ENCODE peak calls at places on chromosome 16, in nine cellular contexts. K is stimulated activated CD8-positive, alpha-beta memory T cell treated with anti-CD3 and anti-CD28 coated beads, Interleukin-4, amount 100 ng/mL, for 1 hour; Q is activated CD8-positive, alpha-beta memory T cell treated with anti-CD3 and anti-CD28 coated beads for 48 hours; U is aorta; H is NCI-H345; L is tibial nerve; J is germinal center; C is activated effector memory CD4-positive, alpha-beta T cell treated with anti-CD3 and anti-CD28 coated beads, Interleukin-2, amount 50 U/mL, for 16 hours; O is psoas muscle. W is an unnamed sample.

GRCh38 chr16:88883946-88884345 is 17.5 kb upstream of the PABPN1L start:
- DNase-seq in K (no peak), Q (no peak), U (no peak), H (no peak), L (no peak), J (no peak), C (no peak), O (peak; percentile 66), W (no peak)

GRCh38 chr16:48612621-48613020 is 2.6 kb upstream of the N4BP1 start:
- DNase-seq in K (no peak), Q (no peak), U (no peak), H (no peak), L (no peak), J (no peak), C (no peak), O (no peak), W (no peak)

GRCh38 chr16:11316331-11317015 is 28.8 kb upstream of the RMI2 start:
- DNase-seq in K (no peak), Q (no peak), U (no peak), H (no peak), L (no peak), J (no peak), C (no peak), O (no peak), W (no peak)

GRCh38 chr16:84599528-84600202 is 18.2 kb downstream of the COTL1 start:
- DNase-seq in K (no peak), Q (no peak), U (peak; percentile 84), H (peak; percentile 18), L (peak; percentile 56), J (peak; percentile 49), C (peak; percentile 87), O (peak; percentile 60), W (no peak)

GRCh38 chr16:3059041-3059722 is 6.3 kb upstream of the IL32 start:
- DNase-seq in K (peak; percentile 71), Q (peak; percentile 70), U (peak; percentile 96), H (peak; percentile 84), L (peak; percentile 42), J (peak; percentile 92), C (peak; percentile 95), O (peak; percentile 90), W (peak; percentile 24)

GRCh38 chr16:55711959-55712876 is 56.4 kb downstream of the SLC6A2 start:
- DNase-seq in K (peak; percentile 21), Q (peak; percentile 39), U (peak; percentile 85), H (peak; percentile 26), L (peak; percentile 84), J (peak; percentile 62), C (peak; percentile 82), O (peak; percentile 51), W (no peak)

GRCh38 chr16:30185683-30186421 is 2.5 kb downstream of the CORO1A start:
- DNase-seq in K (peak; percentile 60), Q (peak; percentile 59), U (peak; percentile 81), H (no peak), L (no peak), J (peak; percentile 86), C (peak; percentile 92), O (peak; percentile 45), W (no peak)

GRCh38 chr16:13013043-13013442 is 111.6 kb downstream of the SHISA9 start:
- DNase-seq in K (no peak), Q (no peak), U (no peak), H (no peak), L (no peak), J (no peak), C (no peak), O (no peak), W (no peak)

GRCh38 chr16:86037999-86038922 is 139.3 kb downstream of the IRF8 start:
- DNase-seq in K (no peak), Q (no peak), U (no peak), H (no peak), L (no peak), J (no peak), C (no peak), O (no peak), W (no peak)

GRCh38 chr16:9297437-9298113 is 206.1 kb downstream of the HAPSTR1 start:
- DNase-seq in K (no peak), Q (no peak), U (peak; percentile 75), H (no peak), L (no peak), J (peak; percentile 11), C (no peak), O (peak; percentile 19), W (no peak)

GRCh38 chr16:58011652-58012051 is 10.4 kb downstream of the USB1 start:
- DNase-seq in K (no peak), Q (no peak), U (no peak), H (no peak), L (no peak), J (no peak), C (no peak), O (no peak), W (no peak)

GRCh38 chr16:937723-938122 is 33.1 kb downstream of the LMF1 start:
- DNase-seq in K (no peak), Q (no peak), U (peak; percentile 14), H (no peak), L (no peak), J (no peak), C (no peak), O (no peak), W (no peak)